ENCODE peak calls at places on chromosomes 13 and 19, in nine cellular contexts. W, T, G, O, N, S, A, V and R are unnamed samples. For H3K4me1, the result is how much of the 10 kb centered on the place peaks cover.

GRCh38 chr13:42751693-42752092 is 29.7 kb upstream of the FAM216B start:
- DNase-seq in W (no peak), T (no peak), G (no peak), O (no peak), N (no peak), S (no peak), A (no peak), V (no peak), R (no peak)

GRCh38 chr19:9306443-9306842 is 3.2 kb downstream of the ZNF699 start:
- DNase-seq in W (no peak), T (no peak), G (no peak), O (no peak), N (no peak), S (no peak), A (no peak), V (no peak), R (no peak)

GRCh38 chr13:112732679-112733078 is 42.8 kb downstream of the ATP11A start:
- DNase-seq in W (no peak), T (no peak), G (no peak), O (no peak), N (no peak), S (no peak), A (no peak), V (no peak), R (peak)

GRCh38 chr13:73883162-73883561 is 251.0 kb downstream of the KLF12 start:
- DNase-seq in W (no peak), T (no peak), G (peak), O (no peak), N (no peak), S (no peak), A (no peak), V (no peak), R (no peak)

GRCh38 chr13:45325806-45326205 is 15.2 kb downstream of the TPT1 start:
- DNase-seq in W (no peak), T (no peak), G (peak), O (peak), N (no peak), S (peak), A (peak), V (no peak), R (no peak)

GRCh38 chr13:27975579-27976361 is 6.7 kb upstream of the CDX2 start:
- DNase-seq in W (no peak), T (no peak), G (no peak), O (no peak), N (no peak), S (no peak), A (no peak), V (no peak), R (peak)

GRCh38 chr13:52695856-52696255 is 43.2 kb downstream of the SUGT1 start:
- DNase-seq in W (no peak), T (no peak), G (no peak), O (no peak), N (no peak), S (no peak), A (no peak), V (no peak), R (no peak)

GRCh38 chr19:16332991-16333624 is 8.5 kb downstream of the KLF2 start:
- DNase-seq in W (no peak), T (no peak), G (no peak), O (no peak), N (no peak), S (no peak), A (no peak), V (no peak), R (no peak)

GRCh38 chr13:113918580-113918979 is 54.7 kb upstream of the GAS6 start:
- DNase-seq in W (no peak), T (no peak), G (no peak), O (no peak), N (no peak), S (no peak), A (no peak), V (no peak), R (no peak)

GRCh38 chr19:42402376-42403116 is 12.4 kb upstream of the CNFN start:
- DNase-seq in W (no peak), T (no peak), G (no peak), O (no peak), N (no peak), S (no peak), A (no peak), V (no peak), R (no peak)

GRCh38 chr13:77752512-77753069 is 55.1 kb downstream of the SLAIN1 start:
- DNase-seq in W (no peak), T (no peak), G (no peak), O (no peak), N (no peak), S (no peak), A (no peak), V (no peak), R (no peak)

GRCh38 chr13:42000836-42001235 is 39.9 kb upstream of the VWA8 start:
- DNase-seq in W (no peak), T (no peak), G (no peak), O (no peak), N (no peak), S (no peak), A (no peak), V (no peak), R (no peak)

GRCh38 chr19:29837448-29837961 is 25.7 kb downstream of the CCNE1 start:
- DNase-seq in W (no peak), T (no peak), G (no peak), O (no peak), N (no peak), S (no peak), A (no peak), V (no peak), R (no peak)

GRCh38 chr19:14371321-14371821 is 9.9 kb upstream of the ADGRE5 start:
- DNase-seq in W (no peak), T (no peak), G (no peak), O (no peak), N (no peak), S (no peak), A (no peak), V (no peak), R (no peak)
- H3K4me1 ChIP-seq in W (under half), T (under half), G (under half), O (under half), N (under half), S (under half), A (half or more), V (under half), R (under half)

DNA sequence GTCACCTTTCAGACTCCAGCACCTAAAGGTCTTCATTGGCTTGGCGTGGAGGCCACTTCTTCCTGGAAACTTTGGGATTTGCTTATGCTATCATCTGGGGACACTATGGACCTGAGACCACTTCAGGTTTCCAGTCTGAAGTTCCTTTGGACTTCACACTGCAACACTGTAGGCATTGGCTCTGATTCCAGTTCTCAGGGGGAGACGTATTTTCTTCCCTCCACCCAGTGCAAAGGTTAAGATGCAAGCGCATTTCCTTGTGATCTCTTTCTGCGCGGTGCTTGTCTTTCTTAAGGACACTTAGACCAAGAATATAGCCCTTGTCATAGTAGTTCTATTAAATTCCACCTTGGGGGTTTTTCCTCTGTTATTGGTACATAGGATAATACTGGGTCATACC is 299.8 kb downstream of the TSHZ3 start:
- DNase-seq in W (no peak), T (no peak), G (no peak), O (no peak), N (no peak), S (no peak), A (no peak), V (no peak), R (no peak)
- TF ChIP-seq CTCF in W (no peak), T (no peak), G (no peak), O (no peak), N (no peak), S (no peak), A (no peak), V (no peak), R (no peak)

GRCh38 chr19:43779820-43780219 is 953 bp downstream of the KCNN4 start:
- DNase-seq in W (no peak), T (no peak), G (no peak), O (no peak), N (no peak), S (peak), A (no peak), V (no peak), R (no peak)
- H3K4me1 ChIP-seq in W (half or more), T (under half), G (under half), O (under half), N (under half), S (under half), A (half or more), V (under half), R (under half)

GRCh38 chr19:48635263-48635965 is 1.8 kb downstream of the DBP start:
- DNase-seq in W (no peak), T (peak), G (peak), O (no peak), N (peak), S (peak), A (peak), V (peak), R (peak)

GRCh38 chr19:48637449-48637947 is 319 bp upstream of the DBP start:
- DNase-seq in W (peak), T (peak), G (peak), O (peak), N (peak), S (peak), A (peak), V (peak), R (peak)

GRCh38 chr19:48637948-48638830 is 1.0 kb upstream of the DBP start:
- DNase-seq in W (peak), T (peak), G (peak), O (no peak), N (peak), S (peak), A (peak), V (peak), R (peak)

GRCh38 chr19:48635966-48636858 is 967 bp downstream of the DBP start:
- DNase-seq in W (no peak), T (peak), G (peak), O (no peak), N (no peak), S (peak), A (no peak), V (no peak), R (peak)

DNA sequence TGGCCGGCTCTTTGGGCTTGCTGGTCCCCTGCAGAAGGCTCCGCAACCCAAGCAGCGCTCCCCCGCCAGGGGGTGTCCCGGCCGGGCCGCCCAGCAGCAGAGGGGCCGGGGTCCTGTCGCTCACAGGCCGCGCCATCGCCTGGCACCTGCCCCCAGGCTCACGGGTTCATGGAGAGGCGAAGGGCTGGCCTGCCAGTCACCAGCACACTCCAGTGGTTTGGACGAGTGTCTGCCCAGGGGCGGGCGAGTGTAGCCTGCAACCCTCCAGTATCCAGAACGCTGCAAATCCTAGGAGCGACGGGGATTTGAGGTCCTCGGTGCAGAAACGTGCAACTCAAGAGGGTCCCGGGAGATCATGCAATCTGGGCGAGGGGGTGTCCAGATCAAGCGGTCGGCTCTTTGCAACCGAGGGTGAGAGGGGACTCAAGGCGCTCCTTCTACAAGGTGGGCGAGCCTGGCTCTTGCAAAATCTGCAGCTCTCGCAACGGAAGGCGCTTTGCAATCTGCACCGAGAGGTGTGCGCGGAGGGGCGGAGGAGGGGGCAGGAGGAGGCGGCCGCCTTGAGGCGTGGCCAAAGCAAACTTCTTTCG is at the start of gene DBP:
- DNase-seq in W (no peak), T (no peak), G (peak), O (no peak), N (no peak), S (peak), A (no peak), V (peak), R (peak)
- TF ChIP-seq CTCF in W (no peak), T (peak), G (peak), O (no peak), N (no peak), S (peak), A (peak), V (peak), R (no peak)

DNA sequence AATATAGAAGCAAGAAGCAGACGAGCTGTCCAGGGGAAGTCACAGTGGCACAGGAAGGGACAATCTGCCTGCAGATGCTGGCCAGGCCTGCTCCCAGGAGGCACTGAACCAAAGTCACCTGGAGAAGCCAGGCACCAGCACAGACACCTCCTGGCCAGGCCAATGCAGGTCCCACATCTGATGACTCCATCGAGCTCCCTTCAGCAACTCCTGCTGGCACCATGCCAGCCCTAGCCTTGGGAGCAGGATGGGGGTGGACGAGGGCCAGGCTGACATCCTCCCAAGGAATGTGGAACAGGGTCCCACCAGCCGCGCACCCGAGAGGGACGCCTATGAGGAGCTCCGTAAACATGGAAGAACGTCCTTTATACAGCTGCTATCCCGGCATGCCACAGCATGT is 22.4 kb upstream of the ISYNA1 start:
- DNase-seq in W (no peak), T (no peak), G (no peak), O (peak), N (no peak), S (peak), A (peak), V (no peak), R (no peak)
- H3K4me1 ChIP-seq in W (under half), T (under half), G (under half), O (half or more), N (under half), S (under half), A (under half), V (under half), R (under half)

GRCh38 chr13:46782066-46782465 is 14.9 kb downstream of the ESD start:
- DNase-seq in W (no peak), T (no peak), G (no peak), O (no peak), N (no peak), S (no peak), A (no peak), V (no peak), R (no peak)
- TF ChIP-seq CTCF in W (no peak), T (no peak), G (no peak), O (no peak), N (no peak), S (no peak), A (no peak), V (no peak), R (no peak)

GRCh38 chr19:55251296-55252081 is 7.3 kb downstream of the PPP6R1 start:
- DNase-seq in W (no peak), T (no peak), G (no peak), O (no peak), N (no peak), S (no peak), A (no peak), V (no peak), R (no peak)

GRCh38 chr19:55253842-55254624 is 4.8 kb downstream of the PPP6R1 start:
- DNase-seq in W (no peak), T (no peak), G (no peak), O (no peak), N (no peak), S (no peak), A (no peak), V (no peak), R (no peak)

GRCh38 chr19:55254625-55254977 is 4.2 kb downstream of the PPP6R1 start:
- DNase-seq in W (no peak), T (no peak), G (no peak), O (no peak), N (no peak), S (no peak), A (no peak), V (no peak), R (no peak)

GRCh38 chr19:55253264-55253663 is 5.6 kb downstream of the PPP6R1 start:
- DNase-seq in W (no peak), T (no peak), G (no peak), O (no peak), N (no peak), S (no peak), A (no peak), V (no peak), R (no peak)

GRCh38 chr19:55252760-55253159 is 6.1 kb downstream of the PPP6R1 start:
- DNase-seq in W (no peak), T (no peak), G (no peak), O (no peak), N (no peak), S (no peak), A (no peak), V (no peak), R (no peak)
- H3K4me1 ChIP-seq in W (under half), T (under half), G (under half), O (under half), N (under half), S (under half), A (half or more), V (under half), R (under half)